ENCODE peak calls at places on chromosome 18, in six cellular contexts. One of them, this sample, is unnamed.
A peak's percentile ranks its signal among the peaks of the same experiment; 100 is the strongest.

GRCh38 chr18:47215554-47216138 is 35.8 kb downstream of the SKOR2 start:
- DNase-seq in psoas muscle: no peak
- DNase-seq in stomach: no peak
- DNase-seq in ascending aorta: no peak
- DNase-seq in OCI-LY7: peak; percentile 26
- DNase-seq in neural progenitor cell: peak; percentile 76
- DNase-seq in this sample: no peak

GRCh38 chr18:58859935-58860334 is 4.7 kb upstream of the ZNF532 start:
- DNase-seq in psoas muscle: no peak
- DNase-seq in stomach: no peak
- DNase-seq in ascending aorta: no peak
- DNase-seq in OCI-LY7: no peak
- DNase-seq in neural progenitor cell: peak; percentile 85
- DNase-seq in this sample: no peak

GRCh38 chr18:53937037-53937436 is 287.4 kb downstream of the MBD2 start:
- DNase-seq in psoas muscle: no peak
- DNase-seq in stomach: no peak
- DNase-seq in ascending aorta: no peak
- DNase-seq in OCI-LY7: no peak
- DNase-seq in neural progenitor cell: no peak
- DNase-seq in this sample: no peak

GRCh38 chr18:55585586-55586521 is 2.1 kb downstream of the TCF4 start:
- DNase-seq in psoas muscle: no peak
- DNase-seq in stomach: no peak
- DNase-seq in ascending aorta: no peak
- DNase-seq in OCI-LY7: peak; percentile 9
- DNase-seq in neural progenitor cell: peak; percentile 27
- DNase-seq in this sample: no peak

GRCh38 chr18:61308795-61309393 is 24.3 kb upstream of the CDH20 start:
- DNase-seq in psoas muscle: no peak
- DNase-seq in stomach: no peak
- DNase-seq in ascending aorta: no peak
- DNase-seq in OCI-LY7: no peak
- DNase-seq in neural progenitor cell: peak; percentile 28
- DNase-seq in this sample: no peak

GRCh38 chr18:79479761-79480161 is 84.0 kb downstream of the NFATC1 start:
- DNase-seq in psoas muscle: peak; percentile 9
- DNase-seq in stomach: no peak
- DNase-seq in ascending aorta: no peak
- DNase-seq in OCI-LY7: no peak
- DNase-seq in neural progenitor cell: no peak
- DNase-seq in this sample: no peak

GRCh38 chr18:64202836-64203235 is 53.9 kb upstream of the LINC00305 start:
- DNase-seq in psoas muscle: no peak
- DNase-seq in stomach: no peak
- DNase-seq in ascending aorta: no peak
- DNase-seq in OCI-LY7: no peak
- DNase-seq in neural progenitor cell: no peak
- DNase-seq in this sample: no peak

GRCh38 chr18:58254873-58255511 is 211.0 kb downstream of the NEDD4L start:
- DNase-seq in psoas muscle: peak; percentile 56
- DNase-seq in stomach: no peak
- DNase-seq in ascending aorta: no peak
- DNase-seq in OCI-LY7: no peak
- DNase-seq in neural progenitor cell: peak; percentile 50
- DNase-seq in this sample: no peak

GRCh38 chr18:56517181-56517580 is 121.2 kb downstream of the TXNL1 start:
- DNase-seq in psoas muscle: no peak
- DNase-seq in stomach: no peak
- DNase-seq in ascending aorta: no peak
- DNase-seq in OCI-LY7: no peak
- DNase-seq in neural progenitor cell: no peak
- DNase-seq in this sample: no peak

GRCh38 chr18:5073026-5073944 is 123.8 kb downstream of the AKAIN1 start:
- DNase-seq in psoas muscle: no peak
- DNase-seq in stomach: no peak
- DNase-seq in ascending aorta: no peak
- DNase-seq in OCI-LY7: peak; percentile 50
- DNase-seq in neural progenitor cell: peak; percentile 65
- DNase-seq in this sample: peak; percentile 11

GRCh38 chr18:59742325-59743111 is 45.3 kb upstream of the CCBE1 start:
- DNase-seq in psoas muscle: no peak
- DNase-seq in stomach: no peak
- DNase-seq in ascending aorta: no peak
- DNase-seq in OCI-LY7: no peak
- DNase-seq in neural progenitor cell: no peak
- DNase-seq in this sample: no peak

GRCh38 chr18:67239826-67240225 is 276.7 kb downstream of the DSEL start:
- DNase-seq in psoas muscle: no peak
- DNase-seq in stomach: no peak
- DNase-seq in ascending aorta: no peak
- DNase-seq in OCI-LY7: no peak
- DNase-seq in neural progenitor cell: no peak
- DNase-seq in this sample: no peak

GRCh38 chr18:3500016-3500415 is 50.0 kb downstream of the TGIF1 start:
- DNase-seq in psoas muscle: no peak
- DNase-seq in stomach: no peak
- DNase-seq in ascending aorta: no peak
- DNase-seq in OCI-LY7: no peak
- DNase-seq in neural progenitor cell: no peak
- DNase-seq in this sample: no peak

GRCh38 chr18:73614812-73615211 is 532.8 kb downstream of the FBXO15 start:
- DNase-seq in psoas muscle: no peak
- DNase-seq in stomach: no peak
- DNase-seq in ascending aorta: no peak
- DNase-seq in OCI-LY7: no peak
- DNase-seq in neural progenitor cell: no peak
- DNase-seq in this sample: no peak

GRCh38 chr18:22166070-22166972 is 3.1 kb upstream of the GATA6 start:
- DNase-seq in psoas muscle: peak; percentile 26
- DNase-seq in stomach: peak; percentile 69
- DNase-seq in ascending aorta: peak; percentile 59
- DNase-seq in OCI-LY7: no peak
- DNase-seq in neural progenitor cell: peak; percentile 57
- DNase-seq in this sample: no peak

GRCh38 chr18:78402966-78403365 is 576.7 kb upstream of the SALL3 start:
- DNase-seq in psoas muscle: no peak
- DNase-seq in stomach: no peak
- DNase-seq in ascending aorta: no peak
- DNase-seq in OCI-LY7: no peak
- DNase-seq in neural progenitor cell: no peak
- DNase-seq in this sample: no peak

GRCh38 chr18:79497638-79498081 is 101.9 kb downstream of the NFATC1 start:
- DNase-seq in psoas muscle: no peak
- DNase-seq in stomach: no peak
- DNase-seq in ascending aorta: no peak
- DNase-seq in OCI-LY7: no peak
- DNase-seq in neural progenitor cell: no peak
- DNase-seq in this sample: no peak

GRCh38 chr18:13103366-13103765 is 112.2 kb downstream of the CEP192 start:
- DNase-seq in psoas muscle: no peak
- DNase-seq in stomach: no peak
- DNase-seq in ascending aorta: no peak
- DNase-seq in OCI-LY7: peak; percentile 11
- DNase-seq in neural progenitor cell: no peak
- DNase-seq in this sample: no peak

GRCh38 chr18:47710451-47710850 is 220.0 kb downstream of the SMAD2 start:
- DNase-seq in psoas muscle: no peak
- DNase-seq in stomach: no peak
- DNase-seq in ascending aorta: no peak
- DNase-seq in OCI-LY7: no peak
- DNase-seq in neural progenitor cell: no peak
- DNase-seq in this sample: no peak

GRCh38 chr18:37422116-37422515 is 143.5 kb downstream of the CELF4 start:
- DNase-seq in psoas muscle: no peak
- DNase-seq in stomach: no peak
- DNase-seq in ascending aorta: no peak
- DNase-seq in OCI-LY7: no peak
- DNase-seq in neural progenitor cell: no peak
- DNase-seq in this sample: no peak

GRCh38 chr18:56175309-56175708 is 463.1 kb downstream of the TXNL1 start:
- DNase-seq in psoas muscle: no peak
- DNase-seq in stomach: no peak
- DNase-seq in ascending aorta: no peak
- DNase-seq in OCI-LY7: no peak
- DNase-seq in neural progenitor cell: no peak
- DNase-seq in this sample: no peak

GRCh38 chr18:59700535-59700967 is 3.3 kb upstream of the CCBE1 start:
- DNase-seq in psoas muscle: no peak
- DNase-seq in stomach: peak; percentile 47
- DNase-seq in ascending aorta: no peak
- DNase-seq in OCI-LY7: no peak
- DNase-seq in neural progenitor cell: no peak
- DNase-seq in this sample: no peak

GRCh38 chr18:67131498-67131897 is 385.0 kb downstream of the DSEL start:
- DNase-seq in psoas muscle: no peak
- DNase-seq in stomach: no peak
- DNase-seq in ascending aorta: no peak
- DNase-seq in OCI-LY7: no peak
- DNase-seq in neural progenitor cell: no peak
- DNase-seq in this sample: no peak

GRCh38 chr18:57469884-57470283 is 34.7 kb downstream of the ONECUT2 start:
- DNase-seq in psoas muscle: no peak
- DNase-seq in stomach: no peak
- DNase-seq in ascending aorta: no peak
- DNase-seq in OCI-LY7: no peak
- DNase-seq in neural progenitor cell: no peak
- DNase-seq in this sample: no peak

GRCh38 chr18:14978962-14979535 is 231.1 kb downstream of the ANKRD30B start:
- DNase-seq in psoas muscle: no peak
- DNase-seq in stomach: no peak
- DNase-seq in ascending aorta: no peak
- DNase-seq in OCI-LY7: peak; percentile 51
- DNase-seq in neural progenitor cell: no peak
- DNase-seq in this sample: no peak

GRCh38 chr18:76658627-76659026 is 163.6 kb upstream of the ZNF516 start:
- DNase-seq in psoas muscle: no peak
- DNase-seq in stomach: no peak
- DNase-seq in ascending aorta: no peak
- DNase-seq in OCI-LY7: peak; percentile 39
- DNase-seq in neural progenitor cell: peak; percentile 79
- DNase-seq in this sample: no peak
- TF ChIP-seq CTCF in psoas muscle: no peak
- TF ChIP-seq CTCF in stomach: no peak
- TF ChIP-seq CTCF in ascending aorta: no peak
- TF ChIP-seq CTCF in OCI-LY7: peak; percentile 69
- TF ChIP-seq CTCF in neural progenitor cell: peak; percentile 74
- TF ChIP-seq CTCF in this sample: peak; percentile 17

GRCh38 chr18:35284846-35285245 is 5.2 kb downstream of the ZSCAN30 start:
- DNase-seq in psoas muscle: no peak
- DNase-seq in stomach: no peak
- DNase-seq in ascending aorta: no peak
- DNase-seq in OCI-LY7: no peak
- DNase-seq in neural progenitor cell: no peak
- DNase-seq in this sample: no peak
- H3K4me3 ChIP-seq in psoas muscle: no peak overlapping the region
- H3K4me3 ChIP-seq in stomach: no peak overlapping the region
- H3K4me3 ChIP-seq in ascending aorta: no peak overlapping the region
- H3K4me3 ChIP-seq in OCI-LY7: no peak overlapping the region
- H3K4me3 ChIP-seq in neural progenitor cell: no peak overlapping the region
- H3K4me3 ChIP-seq in this sample: no peak overlapping the region

GRCh38 chr18:9867454-9867732 is 18.4 kb upstream of the TXNDC2 start:
- DNase-seq in psoas muscle: no peak
- DNase-seq in stomach: no peak
- DNase-seq in ascending aorta: no peak
- DNase-seq in OCI-LY7: no peak
- DNase-seq in neural progenitor cell: no peak
- DNase-seq in this sample: no peak

GRCh38 chr18:9868857-9869712 is 16.7 kb upstream of the TXNDC2 start:
- DNase-seq in psoas muscle: no peak
- DNase-seq in stomach: no peak
- DNase-seq in ascending aorta: no peak
- DNase-seq in OCI-LY7: no peak
- DNase-seq in neural progenitor cell: no peak
- DNase-seq in this sample: no peak

GRCh38 chr18:9870431-9871023 is 15.2 kb upstream of the TXNDC2 start:
- DNase-seq in psoas muscle: no peak
- DNase-seq in stomach: no peak
- DNase-seq in ascending aorta: no peak
- DNase-seq in OCI-LY7: no peak
- DNase-seq in neural progenitor cell: no peak
- DNase-seq in this sample: no peak

GRCh38 chr18:9871244-9871746 is 14.5 kb upstream of the TXNDC2 start:
- DNase-seq in psoas muscle: no peak
- DNase-seq in stomach: no peak
- DNase-seq in ascending aorta: no peak
- DNase-seq in OCI-LY7: no peak
- DNase-seq in neural progenitor cell: no peak
- DNase-seq in this sample: no peak

DNA sequence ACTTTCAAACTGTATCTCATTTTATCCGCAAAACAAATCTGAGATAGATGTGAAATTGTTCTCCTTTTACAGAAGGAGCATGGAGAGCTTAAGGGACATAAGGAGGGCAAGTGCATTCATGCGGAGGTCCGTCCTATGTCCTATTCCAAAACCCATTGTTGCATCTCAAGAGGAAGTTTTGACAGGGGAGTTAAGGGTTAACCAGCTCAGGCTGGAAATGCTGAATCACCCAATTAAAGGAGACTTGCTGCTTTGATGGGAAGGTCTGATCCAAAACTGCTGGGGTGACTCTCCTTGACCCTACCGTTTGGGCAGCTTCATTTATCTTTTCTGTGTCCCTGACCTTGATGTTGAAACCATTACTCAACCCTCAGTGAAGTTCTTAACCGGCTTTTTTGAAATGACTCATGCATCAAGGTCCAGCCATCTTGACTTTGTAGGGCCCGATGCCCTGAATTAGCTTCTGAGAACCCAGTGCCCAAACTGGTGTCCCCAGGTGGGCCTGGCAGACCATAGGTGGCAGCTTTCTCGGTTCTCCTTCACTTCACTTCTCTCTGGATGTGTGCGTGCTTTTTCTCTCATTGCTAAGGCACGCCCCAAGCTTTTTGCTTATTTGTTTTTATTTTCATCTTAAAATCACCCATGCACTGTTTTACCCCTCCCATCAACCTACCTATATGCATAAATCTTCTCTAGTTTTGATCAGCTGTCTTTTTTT is 15.9 kb upstream of the TXNDC2 start:
- DNase-seq in psoas muscle: no peak
- DNase-seq in stomach: no peak
- DNase-seq in ascending aorta: no peak
- DNase-seq in OCI-LY7: peak; percentile 13
- DNase-seq in neural progenitor cell: no peak
- DNase-seq in this sample: no peak
- H3K4me1 ChIP-seq in psoas muscle: peaks cover 6% of the 10 kb centered on the region
- H3K4me1 ChIP-seq in stomach: peaks cover 16% of the 10 kb centered on the region
- H3K4me1 ChIP-seq in ascending aorta: no peaks in the 10 kb centered on the region
- H3K4me1 ChIP-seq in OCI-LY7: peaks cover 6% of the 10 kb centered on the region
- H3K4me1 ChIP-seq in neural progenitor cell: peaks cover 13% of the 10 kb centered on the region
- H3K4me1 ChIP-seq in this sample: no peaks in the 10 kb centered on the region

GRCh38 chr18:49788327-49788908 is 24.9 kb downstream of the ACAA2 start:
- DNase-seq in psoas muscle: no peak
- DNase-seq in stomach: no peak
- DNase-seq in ascending aorta: no peak
- DNase-seq in OCI-LY7: no peak
- DNase-seq in neural progenitor cell: no peak
- DNase-seq in this sample: no peak

GRCh38 chr18:49786019-49786720 is 27.2 kb downstream of the ACAA2 start:
- DNase-seq in psoas muscle: no peak
- DNase-seq in stomach: no peak
- DNase-seq in ascending aorta: no peak
- DNase-seq in OCI-LY7: no peak
- DNase-seq in neural progenitor cell: no peak
- DNase-seq in this sample: no peak

GRCh38 chr18:49778826-49779465 is 34.4 kb downstream of the ACAA2 start:
- DNase-seq in psoas muscle: no peak
- DNase-seq in stomach: no peak
- DNase-seq in ascending aorta: no peak
- DNase-seq in OCI-LY7: peak; percentile 8
- DNase-seq in neural progenitor cell: no peak
- DNase-seq in this sample: no peak

GRCh38 chr18:49784427-49785185 is 28.7 kb downstream of the ACAA2 start:
- DNase-seq in psoas muscle: no peak
- DNase-seq in stomach: no peak
- DNase-seq in ascending aorta: no peak
- DNase-seq in OCI-LY7: no peak
- DNase-seq in neural progenitor cell: no peak
- DNase-seq in this sample: no peak
- TF ChIP-seq CTCF in psoas muscle: peak; percentile 23
- TF ChIP-seq CTCF in stomach: no peak
- TF ChIP-seq CTCF in ascending aorta: no peak
- TF ChIP-seq CTCF in OCI-LY7: peak; percentile 20
- TF ChIP-seq CTCF in neural progenitor cell: peak; percentile 22
- TF ChIP-seq CTCF in this sample: no peak

This sample was measured in tibial nerve.